ENCODE peak calls at places on chromosomes 12 and 14, in seven cellular contexts. M is tibial nerve, W is cardiac muscle cell, Y is vagina, D is left ventricle myocardium inferior, P is GM23248, U is psoas muscle. B is an unnamed sample.

GRCh38 chr12:32483499-32483898 is 84.1 kb downstream of the FGD4 start:
- DNase-seq in P (no peak), W (no peak), U (no peak), Y (no peak), M (no peak), D (no peak), B (peak; percentile 55)

GRCh38 chr14:33737446-33737845 is 213.4 kb downstream of the EGLN3 start:
- DNase-seq in U (no peak), M (no peak), D (no peak), P (peak; percentile 85), Y (no peak), W (peak; percentile 43), B (no peak)

GRCh38 chr12:6950401-6950801 is 755 bp upstream of the PTPN6 start:
- DNase-seq in D (no peak), M (no peak), Y (no peak), W (no peak), U (peak; percentile 1), P (no peak), B (no peak)

GRCh38 chr14:25537846-25538455 is 488.0 kb upstream of the STXBP6 start:
- DNase-seq in Y (no peak), P (peak; percentile 3), W (no peak), D (no peak), U (no peak), M (no peak), B (peak; percentile 76)

GRCh38 chr14:50335989-50336391 is 23.9 kb downstream of the DMAC2L start:
- DNase-seq in D (peak; percentile 38), M (no peak), W (peak; percentile 71), Y (no peak), P (peak; percentile 44), U (peak; percentile 20), B (peak; percentile 26)

GRCh38 chr12:28065374-28065773 is 92.8 kb upstream of the PTHLH start:
- DNase-seq in U (no peak), P (no peak), W (no peak), M (no peak), Y (no peak), D (no peak), B (no peak)

GRCh38 chr14:80560800-80561199 is 349.5 kb upstream of the DIO2 start:
- DNase-seq in M (no peak), W (no peak), P (no peak), D (no peak), U (no peak), Y (no peak), B (no peak)

GRCh38 chr14:104252256-104253215 is 114.1 kb downstream of the KIF26A start:
- DNase-seq in M (no peak), D (no peak), U (no peak), Y (peak; percentile 27), P (no peak), W (no peak), B (peak; percentile 12)

GRCh38 chr14:94383777-94384176 is 4.6 kb downstream of the SERPINA1 start:
- DNase-seq in W (no peak), U (no peak), Y (no peak), P (no peak), D (no peak), M (no peak), B (no peak)

GRCh38 chr12:114064497-114064896 is 98.4 kb upstream of the RBM19 start:
- DNase-seq in P (no peak), Y (no peak), W (no peak), D (no peak), U (no peak), M (no peak), B (no peak)

GRCh38 chr14:102215071-102215470 is 75.4 kb downstream of the WDR20 start:
- DNase-seq in U (no peak), M (no peak), W (peak; percentile 78), Y (no peak), D (no peak), P (peak; percentile 88), B (peak; percentile 58)

GRCh38 chr12:2299207-2299606 is 246.4 kb downstream of the CACNA1C start:
- DNase-seq in D (no peak), W (no peak), U (no peak), M (no peak), Y (no peak), P (no peak), B (no peak)

GRCh38 chr12:61870658-61871559 is 389.3 kb upstream of the USP15 start:
- DNase-seq in W (no peak), U (no peak), M (no peak), P (no peak), Y (no peak), D (no peak), B (no peak)

GRCh38 chr12:105562727-105563072 is 232.2 kb downstream of the C12orf75 start:
- DNase-seq in Y (no peak), W (no peak), U (no peak), D (no peak), M (no peak), P (no peak), B (no peak)

GRCh38 chr12:54751493-54751892 is 102.8 kb upstream of the MUCL1 start:
- DNase-seq in Y (no peak), W (no peak), P (no peak), D (no peak), M (no peak), U (no peak), B (no peak)

GRCh38 chr12:26017484-26018211 is 59.2 kb downstream of the RASSF8 start:
- DNase-seq in P (peak; percentile 61), W (peak; percentile 53), M (no peak), Y (no peak), D (no peak), U (no peak), B (no peak)

GRCh38 chr14:48690349-48690748 is 895.8 kb downstream of the RPS29 start:
- DNase-seq in P (no peak), W (no peak), U (no peak), Y (no peak), D (no peak), M (no peak), B (no peak)

GRCh38 chr12:28129031-28129430 is 61.2 kb upstream of the CCDC91 start:
- DNase-seq in W (no peak), M (no peak), U (no peak), D (no peak), P (no peak), Y (no peak), B (no peak)

GRCh38 chr14:56664811-56665421 is 85.3 kb downstream of the TMEM260 start:
- DNase-seq in U (no peak), W (no peak), P (no peak), M (no peak), Y (peak; percentile 25), D (no peak), B (no peak)

GRCh38 chr14:56666294-56666693 is 86.7 kb downstream of the TMEM260 start:
- DNase-seq in U (no peak), D (no peak), P (no peak), M (no peak), W (no peak), Y (peak; percentile 34), B (no peak)

GRCh38 chr14:56660677-56661389 is 81.2 kb downstream of the TMEM260 start:
- DNase-seq in M (no peak), U (no peak), D (no peak), Y (peak; percentile 37), P (no peak), W (no peak), B (no peak)

GRCh38 chr14:56661478-56661877 is 81.9 kb downstream of the TMEM260 start:
- DNase-seq in P (no peak), M (no peak), D (no peak), U (no peak), W (no peak), Y (no peak), B (no peak)

GRCh38 chr14:56666716-56667115 is 87.1 kb downstream of the TMEM260 start:
- DNase-seq in M (no peak), W (peak; percentile 14), Y (no peak), P (peak; percentile 42), U (no peak), D (no peak), B (no peak)
- H3K36me3 ChIP-seq in M (no peaks in the 10 kb centered on the region), W (no peaks in the 10 kb centered on the region), Y (no peaks in the 10 kb centered on the region), P (no peaks in the 10 kb centered on the region), U (no peaks in the 10 kb centered on the region), D (no peaks in the 10 kb centered on the region), B (no peaks in the 10 kb centered on the region)

GRCh38 chr14:64119535-64119934 is 174.6 kb downstream of the ESR2 start:
- DNase-seq in D (no peak), Y (no peak), M (no peak), P (peak; percentile 6), U (no peak), W (no peak), B (no peak)
- H3K36me3 ChIP-seq in D (peaks cover 57% of the 10 kb centered on the region), Y (peaks cover 39% of the 10 kb centered on the region), M (no peaks in the 10 kb centered on the region), P (no peaks in the 10 kb centered on the region), U (peaks cover 10% of the 10 kb centered on the region), W (peaks cover 5% of the 10 kb centered on the region), B (no peaks in the 10 kb centered on the region)

GRCh38 chr14:75471059-75471458 is 43.2 kb downstream of the JDP2 start:
- DNase-seq in P (no peak), Y (no peak), U (no peak), D (no peak), M (no peak), W (no peak), B (no peak)
- H3K36me3 ChIP-seq in P (peaks cover 50% of the 10 kb centered on the region), Y (peaks cover 24% of the 10 kb centered on the region), U (peaks cover 19% of the 10 kb centered on the region), D (peaks cover 61% of the 10 kb centered on the region), M (peaks cover 4% of the 10 kb centered on the region), W (no peaks in the 10 kb centered on the region), B (peaks cover 46% of the 10 kb centered on the region)

DNA sequence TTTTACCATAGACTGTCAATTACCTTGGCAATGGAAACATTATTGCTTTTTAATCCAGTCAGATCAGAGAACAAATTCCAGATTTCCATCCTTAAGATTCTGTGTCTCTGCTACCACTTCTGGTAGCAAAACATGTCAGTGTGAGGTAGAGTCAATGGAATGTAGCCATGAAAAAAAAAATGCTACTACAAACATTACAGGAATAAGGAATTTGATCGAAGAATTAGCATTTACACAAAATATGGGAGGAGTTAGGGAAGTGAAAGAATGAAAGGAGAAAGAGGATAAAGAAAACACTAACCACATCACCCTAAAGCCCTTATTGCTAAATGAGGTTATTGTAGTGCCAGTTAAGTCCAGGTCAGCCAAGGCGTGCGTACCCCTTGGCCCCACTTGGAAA is 9.2 kb downstream of the MED21 start:
- DNase-seq in U (no peak), M (no peak), Y (no peak), D (no peak), P (no peak), W (no peak), B (no peak)
- H3K36me3 ChIP-seq in U (peaks cover 6% of the 10 kb centered on the region), M (no peaks in the 10 kb centered on the region), Y (peaks cover 66% of the 10 kb centered on the region), D (peaks cover 84% of the 10 kb centered on the region), P (peaks cover 46% of the 10 kb centered on the region), W (peaks cover 31% of the 10 kb centered on the region), B (peaks cover 44% of the 10 kb centered on the region)

DNA sequence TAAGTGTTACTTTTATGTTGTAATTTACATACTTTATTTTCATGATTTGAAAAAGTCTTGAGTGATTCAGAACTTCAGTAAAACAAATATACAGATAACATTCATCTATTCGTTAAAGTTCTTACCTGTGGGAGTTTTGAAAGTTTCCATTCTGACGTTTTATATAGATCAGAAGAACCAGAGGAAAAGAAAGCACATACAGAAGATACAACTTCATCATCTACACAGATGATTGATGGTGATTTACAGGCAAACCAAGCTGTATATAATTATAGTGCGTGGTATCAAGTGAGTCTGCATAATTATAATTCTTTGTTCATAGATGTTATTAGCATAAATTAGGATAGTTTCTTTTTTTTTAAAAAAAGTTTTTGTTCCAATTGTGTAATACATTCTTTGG is 20.0 kb downstream of the FKBP3 start:
- DNase-seq in D (no peak), M (no peak), Y (no peak), W (no peak), U (no peak), P (no peak), B (no peak)
- H3K36me3 ChIP-seq in D (peaks cover 98% of the 10 kb centered on the region), M (peaks cover 2% of the 10 kb centered on the region), Y (peaks cover 76% of the 10 kb centered on the region), W (peaks cover 78% of the 10 kb centered on the region), U (peaks cover 6% of the 10 kb centered on the region), P (peaks cover 83% of the 10 kb centered on the region), B (no peaks in the 10 kb centered on the region)

GRCh38 chr14:100359881-100360280 is 36.7 kb downstream of the SLC25A47 start:
- DNase-seq in U (no peak), W (no peak), M (no peak), D (no peak), P (no peak), Y (no peak), B (no peak)
- H3K36me3 ChIP-seq in U (peaks cover 9% of the 10 kb centered on the region), W (peaks cover 35% of the 10 kb centered on the region), M (no peaks in the 10 kb centered on the region), D (peaks cover 89% of the 10 kb centered on the region), P (peaks cover 68% of the 10 kb centered on the region), Y (peaks cover 47% of the 10 kb centered on the region), B (peaks cover 30% of the 10 kb centered on the region)